ENCODE peak calls at places on chromosomes 12 and 14, in seven cellular contexts. N is activated CD4-positive, alpha-beta T cell treated with anti-CD3 and anti-CD28 coated beads, Interleukin-2, amount 50 U/mL, for 1 hour; Q is NCI-H460; S is stimulated activated CD4-positive, alpha-beta T cell treated with anti-CD3 and anti-CD28 coated beads, Interleukin-15, amount 100 ng/mL, for 1 hour; D is upper lobe of right lung; K is NCI-H345; L is hippocampal formation. J is an unnamed sample.

GRCh38 chr12:131116437-131117117 is 162.9 kb downstream of the ADGRD1 start:
- DNase-seq in S (no peak), L (no peak), D (no peak), N (no peak), K (no peak), Q (no peak), J (no peak)

GRCh38 chr12:19125325-19125724 is 4.2 kb upstream of the PLEKHA5 start:
- DNase-seq in S (no peak), N (no peak), Q (no peak), D (no peak), L (no peak), K (no peak), J (no peak)

GRCh38 chr12:45040977-45041376 is 9.9 kb downstream of the DBX2 start:
- DNase-seq in Q (no peak), N (no peak), S (no peak), K (no peak), L (no peak), D (no peak), J (no peak)

GRCh38 chr14:104106471-104106991 is 21.0 kb downstream of the ASPG start:
- DNase-seq in Q (no peak), N (no peak), L (no peak), S (no peak), K (no peak), D (peak; percentile 62), J (no peak)

GRCh38 chr14:37601849-37602248 is 6.4 kb downstream of the TTC6 start:
- DNase-seq in L (no peak), K (no peak), N (no peak), S (no peak), D (no peak), Q (no peak), J (no peak)

GRCh38 chr12:124720687-124721500 is 142.8 kb downstream of the SCARB1 start:
- DNase-seq in N (no peak), K (peak; percentile 97), L (peak; percentile 22), Q (no peak), S (no peak), D (no peak), J (no peak)

GRCh38 chr12:124174406-124174805 is 120.5 kb upstream of the RFLNA start:
- DNase-seq in N (no peak), Q (no peak), D (no peak), K (no peak), S (no peak), L (no peak), J (no peak)

GRCh38 chr14:102906616-102907302 is 15.7 kb upstream of the AMN start:
- DNase-seq in D (peak; percentile 53), L (no peak), Q (no peak), N (no peak), K (no peak), S (no peak), J (no peak)

GRCh38 chr12:45989857-45990467 is 412 bp downstream of the SCAF11 start:
- DNase-seq in N (peak; percentile 39), D (peak; percentile 87), S (peak; percentile 23), L (peak; percentile 61), Q (no peak), K (peak; percentile 29), J (peak; percentile 91)

GRCh38 chr12:114683709-114684097 is 272 bp downstream of the TBX3 start:
- DNase-seq in N (no peak), K (peak; percentile 44), L (no peak), S (no peak), Q (no peak), D (no peak), J (no peak)

GRCh38 chr14:103260629-103261124 is 73.4 kb upstream of the EIF5 start:
- DNase-seq in D (peak; percentile 69), S (no peak), Q (peak; percentile 26), N (no peak), K (peak; percentile 62), L (no peak), J (no peak)

GRCh38 chr14:34665785-34666425 is 36.0 kb upstream of the SNX6 start:
- DNase-seq in N (no peak), S (no peak), L (no peak), D (no peak), Q (peak; percentile 16), K (no peak), J (no peak)

GRCh38 chr12:124727244-124727673 is 136.4 kb downstream of the SCARB1 start:
- DNase-seq in K (no peak), N (no peak), S (no peak), L (peak; percentile 48), Q (peak; percentile 83), D (peak; percentile 87), J (no peak)